ENCODE peak calls at places on chromosome 16, in seven cellular contexts. E, L, Q, J, O, B and M are unnamed samples.

GRCh38 chr16:80433617-80434016 is 107.2 kb upstream of the DYNLRB2 start:
- DNase-seq in J (no peak), Q (no peak), B (no peak), E (no peak), O (no peak), L (no peak), M (no peak)

GRCh38 chr16:2778692-2778958 is 1.5 kb upstream of the ELOB start:
- DNase-seq in E (no peak), Q (no peak), L (no peak), B (no peak), O (no peak), J (no peak), M (no peak)

GRCh38 chr16:70304892-70305448 is 6.0 kb downstream of the DDX19B start:
- DNase-seq in J (no peak), E (no peak), B (no peak), O (no peak), L (no peak), Q (no peak), M (no peak)

GRCh38 chr16:56950051-56950450 is 11.7 kb upstream of the CETP start:
- DNase-seq in E (no peak), B (no peak), O (no peak), Q (no peak), L (no peak), J (no peak), M (no peak)

GRCh38 chr16:50304467-50305440 is 38.4 kb downstream of the ADCY7 start:
- DNase-seq in B (no peak), Q (no peak), E (no peak), J (no peak), L (no peak), O (no peak), M (no peak)

GRCh38 chr16:89785523-89786155 is 30.8 kb downstream of the FANCA start:
- DNase-seq in L (no peak), J (no peak), O (no peak), Q (no peak), B (no peak), E (no peak), M (no peak)

GRCh38 chr16:85301171-85301690 is 189.0 kb upstream of the CIBAR2 start:
- DNase-seq in E (no peak), O (no peak), Q (no peak), B (no peak), L (no peak), J (no peak), M (no peak)

GRCh38 chr16:58030136-58030840 is 4.7 kb downstream of the MMP15 start:
- DNase-seq in J (no peak), E (no peak), L (no peak), O (no peak), Q (no peak), B (no peak), M (no peak)

GRCh38 chr16:27259710-27260109 is 8.9 kb downstream of the NSMCE1 start:
- DNase-seq in Q (no peak), B (no peak), E (no peak), O (no peak), L (no peak), J (no peak), M (no peak)

GRCh38 chr16:87963400-87963799 is 12.2 kb downstream of the BANP start:
- DNase-seq in J (no peak), B (no peak), E (no peak), L (no peak), Q (no peak), O (peak; percentile 41), M (no peak)

GRCh38 chr16:88195021-88195581 is 187.7 kb upstream of the ZNF469 start:
- DNase-seq in E (no peak), B (no peak), L (no peak), Q (no peak), O (no peak), J (no peak), M (no peak)

GRCh38 chr16:84053237-84053636 is 10.6 kb upstream of the SLC38A8 start:
- DNase-seq in J (no peak), L (no peak), B (no peak), Q (no peak), E (no peak), O (no peak), M (no peak)

GRCh38 chr16:83903739-83904138 is 4.8 kb downstream of the MLYCD start:
- DNase-seq in J (no peak), O (no peak), L (no peak), E (no peak), Q (no peak), B (no peak), M (no peak)